ENCODE peak calls at places on chromosomes 3 and 15, in five cellular contexts. One of them, this sample, is unnamed.

GRCh38 chr3:179706233-179706632 is 53.4 kb downstream of the USP13 start:
- DNase-seq in M059J: peak; percentile 44
- DNase-seq in activated B cell treated with CpG ODN at 0.5 μM for 24 hours: no peak
- DNase-seq in SW480: no peak
- DNase-seq in WTC11: no peak
- DNase-seq in this sample: no peak

GRCh38 chr3:10115326-10116137 is at the start of gene BRK1:
- DNase-seq in M059J: peak; percentile 92
- DNase-seq in activated B cell treated with CpG ODN at 0.5 μM for 24 hours: peak; percentile 85
- DNase-seq in SW480: peak; percentile 96
- DNase-seq in WTC11: peak; percentile 86
- DNase-seq in this sample: peak; percentile 87

GRCh38 chr3:12759097-12759679 is at the start of gene TMEM40:
- DNase-seq in M059J: peak; percentile 79
- DNase-seq in activated B cell treated with CpG ODN at 0.5 μM for 24 hours: no peak
- DNase-seq in SW480: peak; percentile 73
- DNase-seq in WTC11: peak; percentile 28
- DNase-seq in this sample: peak; percentile 71

GRCh38 chr3:167940241-167940640 is 155.5 kb downstream of the GOLIM4 start:
- DNase-seq in M059J: no peak
- DNase-seq in activated B cell treated with CpG ODN at 0.5 μM for 24 hours: no peak
- DNase-seq in SW480: peak; percentile 17
- DNase-seq in WTC11: no peak
- DNase-seq in this sample: no peak

GRCh38 chr3:188491276-188491687 is 337.3 kb downstream of the LPP start:
- DNase-seq in M059J: peak; percentile 96
- DNase-seq in activated B cell treated with CpG ODN at 0.5 μM for 24 hours: no peak
- DNase-seq in SW480: no peak
- DNase-seq in WTC11: no peak
- DNase-seq in this sample: no peak

GRCh38 chr3:183377307-183377959 is 51.0 kb downstream of the MCF2L2 start:
- DNase-seq in M059J: no peak
- DNase-seq in activated B cell treated with CpG ODN at 0.5 μM for 24 hours: no peak
- DNase-seq in SW480: peak; percentile 23
- DNase-seq in WTC11: no peak
- DNase-seq in this sample: no peak

GRCh38 chr15:88797648-88798339 is 5.4 kb upstream of the ACAN start:
- DNase-seq in M059J: no peak
- DNase-seq in activated B cell treated with CpG ODN at 0.5 μM for 24 hours: no peak
- DNase-seq in SW480: no peak
- DNase-seq in WTC11: no peak
- DNase-seq in this sample: no peak

GRCh38 chr3:172132159-172132586 is 92.8 kb downstream of the FNDC3B start:
- DNase-seq in M059J: no peak
- DNase-seq in activated B cell treated with CpG ODN at 0.5 μM for 24 hours: no peak
- DNase-seq in SW480: no peak
- DNase-seq in WTC11: no peak
- DNase-seq in this sample: no peak

GRCh38 chr3:133444071-133444774 is 44.4 kb downstream of the BFSP2 start:
- DNase-seq in M059J: peak; percentile 65
- DNase-seq in activated B cell treated with CpG ODN at 0.5 μM for 24 hours: no peak
- DNase-seq in SW480: peak; percentile 48
- DNase-seq in WTC11: no peak
- DNase-seq in this sample: no peak

GRCh38 chr3:41223078-41223477 is 23.8 kb downstream of the CTNNB1 start:
- DNase-seq in M059J: no peak
- DNase-seq in activated B cell treated with CpG ODN at 0.5 μM for 24 hours: no peak
- DNase-seq in SW480: no peak
- DNase-seq in WTC11: no peak
- DNase-seq in this sample: no peak

GRCh38 chr3:30663533-30664241 is 57.3 kb downstream of the TGFBR2 start:
- DNase-seq in M059J: no peak
- DNase-seq in activated B cell treated with CpG ODN at 0.5 μM for 24 hours: no peak
- DNase-seq in SW480: no peak
- DNase-seq in WTC11: no peak
- DNase-seq in this sample: no peak

GRCh38 chr3:180630360-180630759 is 28.4 kb downstream of the TTC14 start:
- DNase-seq in M059J: no peak
- DNase-seq in activated B cell treated with CpG ODN at 0.5 μM for 24 hours: no peak
- DNase-seq in SW480: no peak
- DNase-seq in WTC11: no peak
- DNase-seq in this sample: no peak

GRCh38 chr3:136326316-136326715 is 76.2 kb downstream of the PCCB start:
- DNase-seq in M059J: no peak
- DNase-seq in activated B cell treated with CpG ODN at 0.5 μM for 24 hours: no peak
- DNase-seq in SW480: no peak
- DNase-seq in WTC11: no peak
- DNase-seq in this sample: no peak

GRCh38 chr3:134649106-134649705 is 1.6 kb downstream of the KY start:
- DNase-seq in M059J: no peak
- DNase-seq in activated B cell treated with CpG ODN at 0.5 μM for 24 hours: no peak
- DNase-seq in SW480: no peak
- DNase-seq in WTC11: no peak
- DNase-seq in this sample: no peak

GRCh38 chr3:195558602-195559001 is 15.5 kb upstream of the PPP1R2 start:
- DNase-seq in M059J: peak; percentile 31
- DNase-seq in activated B cell treated with CpG ODN at 0.5 μM for 24 hours: no peak
- DNase-seq in SW480: peak; percentile 90
- DNase-seq in WTC11: no peak
- DNase-seq in this sample: no peak

GRCh38 chr3:186193534-186194450 is 84.9 kb upstream of the ETV5 start:
- DNase-seq in M059J: no peak
- DNase-seq in activated B cell treated with CpG ODN at 0.5 μM for 24 hours: no peak
- DNase-seq in SW480: no peak
- DNase-seq in WTC11: peak; percentile 74
- DNase-seq in this sample: no peak

GRCh38 chr3:158935846-158936245 is 134.0 kb downstream of the MFSD1 start:
- DNase-seq in M059J: peak; percentile 83
- DNase-seq in activated B cell treated with CpG ODN at 0.5 μM for 24 hours: no peak
- DNase-seq in SW480: no peak
- DNase-seq in WTC11: no peak
- DNase-seq in this sample: no peak

GRCh38 chr3:25306741-25307140 is 121.3 kb upstream of the RARB start:
- DNase-seq in M059J: no peak
- DNase-seq in activated B cell treated with CpG ODN at 0.5 μM for 24 hours: no peak
- DNase-seq in SW480: no peak
- DNase-seq in WTC11: no peak
- DNase-seq in this sample: no peak

GRCh38 chr15:38257676-38258075 is 5.0 kb downstream of the SPRED1 start:
- DNase-seq in M059J: no peak
- DNase-seq in activated B cell treated with CpG ODN at 0.5 μM for 24 hours: no peak
- DNase-seq in SW480: no peak
- DNase-seq in WTC11: no peak
- DNase-seq in this sample: no peak

GRCh38 chr3:170367797-170368196 is 10.3 kb downstream of the SKIL start:
- DNase-seq in M059J: no peak
- DNase-seq in activated B cell treated with CpG ODN at 0.5 μM for 24 hours: no peak
- DNase-seq in SW480: no peak
- DNase-seq in WTC11: no peak
- DNase-seq in this sample: no peak

GRCh38 chr15:59443341-59444081 is 5.5 kb downstream of the FAM81A start:
- DNase-seq in M059J: no peak
- DNase-seq in activated B cell treated with CpG ODN at 0.5 μM for 24 hours: no peak
- DNase-seq in SW480: no peak
- DNase-seq in WTC11: no peak
- DNase-seq in this sample: no peak

GRCh38 chr3:78867409-78868372 is 900.1 kb downstream of the ROBO1 start:
- DNase-seq in M059J: no peak
- DNase-seq in activated B cell treated with CpG ODN at 0.5 μM for 24 hours: no peak
- DNase-seq in SW480: no peak
- DNase-seq in WTC11: no peak
- DNase-seq in this sample: no peak

GRCh38 chr3:177676148-177676547 is 478.9 kb upstream of the TBL1XR1 start:
- DNase-seq in M059J: no peak
- DNase-seq in activated B cell treated with CpG ODN at 0.5 μM for 24 hours: no peak
- DNase-seq in SW480: no peak
- DNase-seq in WTC11: no peak
- DNase-seq in this sample: no peak

GRCh38 chr15:82870727-82871576 is 61.5 kb downstream of the WHAMM start:
- DNase-seq in M059J: no peak
- DNase-seq in activated B cell treated with CpG ODN at 0.5 μM for 24 hours: no peak
- DNase-seq in SW480: no peak
- DNase-seq in WTC11: no peak
- DNase-seq in this sample: no peak

GRCh38 chr15:61228025-61228901 is 839 bp downstream of the RORA start:
- DNase-seq in M059J: peak; percentile 22
- DNase-seq in activated B cell treated with CpG ODN at 0.5 μM for 24 hours: no peak
- DNase-seq in SW480: no peak
- DNase-seq in WTC11: peak; percentile 38
- DNase-seq in this sample: no peak

GRCh38 chr3:46536758-46537157 is 29.3 kb downstream of the LRRC2 start:
- DNase-seq in M059J: peak; percentile 35
- DNase-seq in activated B cell treated with CpG ODN at 0.5 μM for 24 hours: no peak
- DNase-seq in SW480: no peak
- DNase-seq in WTC11: no peak
- DNase-seq in this sample: no peak

GRCh38 chr15:47184405-47185221 is 532.7 kb upstream of the SEMA6D start:
- DNase-seq in M059J: peak; percentile 5
- DNase-seq in activated B cell treated with CpG ODN at 0.5 μM for 24 hours: no peak
- DNase-seq in SW480: no peak
- DNase-seq in WTC11: peak; percentile 27
- DNase-seq in this sample: no peak

GRCh38 chr3:149576071-149576564 is 81.7 kb downstream of the WWTR1 start:
- DNase-seq in M059J: peak; percentile 100
- DNase-seq in activated B cell treated with CpG ODN at 0.5 μM for 24 hours: no peak
- DNase-seq in SW480: peak; percentile 89
- DNase-seq in WTC11: no peak
- DNase-seq in this sample: no peak

GRCh38 chr15:78667578-78668236 is 26.7 kb upstream of the CHRNB4 start:
- DNase-seq in M059J: no peak
- DNase-seq in activated B cell treated with CpG ODN at 0.5 μM for 24 hours: no peak
- DNase-seq in SW480: no peak
- DNase-seq in WTC11: no peak
- DNase-seq in this sample: no peak

GRCh38 chr3:95719481-95719880 is 1094.9 kb upstream of the EPHA6 start:
- DNase-seq in M059J: peak; percentile 8
- DNase-seq in activated B cell treated with CpG ODN at 0.5 μM for 24 hours: no peak
- DNase-seq in SW480: no peak
- DNase-seq in WTC11: no peak
- DNase-seq in this sample: no peak

GRCh38 chr15:46786886-46787285 is 930.4 kb upstream of the SEMA6D start:
- DNase-seq in M059J: peak; percentile 1
- DNase-seq in activated B cell treated with CpG ODN at 0.5 μM for 24 hours: no peak
- DNase-seq in SW480: no peak
- DNase-seq in WTC11: no peak
- DNase-seq in this sample: no peak

GRCh38 chr15:55633731-55634130 is 45.6 kb upstream of the PYGO1 start:
- DNase-seq in M059J: no peak
- DNase-seq in activated B cell treated with CpG ODN at 0.5 μM for 24 hours: no peak
- DNase-seq in SW480: no peak
- DNase-seq in WTC11: no peak
- DNase-seq in this sample: no peak

GRCh38 chr3:66598168-66598567 is 97.3 kb upstream of the LRIG1 start:
- DNase-seq in M059J: peak; percentile 16
- DNase-seq in activated B cell treated with CpG ODN at 0.5 μM for 24 hours: no peak
- DNase-seq in SW480: no peak
- DNase-seq in WTC11: no peak
- DNase-seq in this sample: no peak

GRCh38 chr15:28456476-28457395 is 76.0 kb downstream of the GOLGA8G start:
- DNase-seq in M059J: no peak
- DNase-seq in activated B cell treated with CpG ODN at 0.5 μM for 24 hours: no peak
- DNase-seq in SW480: no peak
- DNase-seq in WTC11: peak; percentile 39
- DNase-seq in this sample: peak; percentile 73

GRCh38 chr15:71052356-71052755 is 62.9 kb upstream of the THSD4 start:
- DNase-seq in M059J: peak; percentile 37
- DNase-seq in activated B cell treated with CpG ODN at 0.5 μM for 24 hours: no peak
- DNase-seq in SW480: no peak
- DNase-seq in WTC11: no peak
- DNase-seq in this sample: no peak

This sample was measured in type B pancreatic cell.